ENCODE peak calls at places on chromosomes 13 and 19, in four cellular contexts. B is foreskin melanocyte, S is hippocampal formation, G is transverse colon. E is an unnamed sample.

GRCh38 chr13:78046349-78046748 is 127.7 kb upstream of the EDNRB start:
- DNase-seq in B (no peak), S (no peak), G (no peak), E (no peak)

GRCh38 chr19:14090509-14091085 is at the start of gene SAMD1:
- DNase-seq in B (no peak), S (peak), G (peak), E (peak)

GRCh38 chr19:58361900-58362271 is 665 bp downstream of the ZNF497 start:
- DNase-seq in B (no peak), S (no peak), G (peak), E (peak)

GRCh38 chr13:19726611-19727010 is 56.1 kb downstream of the PSPC1 start:
- DNase-seq in B (no peak), S (no peak), G (no peak), E (no peak)

GRCh38 chr19:38464421-38465082 is 31.1 kb downstream of the RYR1 start:
- DNase-seq in B (no peak), S (no peak), G (no peak), E (no peak)

GRCh38 chr19:18058208-18059009 is 28.3 kb downstream of the IL12RB1 start:
- DNase-seq in B (peak), S (peak), G (peak), E (peak)

GRCh38 chr13:32585625-32586021 is 629 bp upstream of the PDS5B start:
- DNase-seq in B (no peak), S (no peak), G (no peak), E (no peak)

GRCh38 chr19:6736169-6736916 is 1.0 kb downstream of the GPR108 start:
- DNase-seq in B (peak), S (peak), G (peak), E (peak)

GRCh38 chr13:110137677-110138008 is 169.3 kb downstream of the COL4A1 start:
- DNase-seq in B (no peak), S (no peak), G (peak), E (peak)

GRCh38 chr19:34364830-34365462 is at the start of gene GPI:
- DNase-seq in B (no peak), S (peak), G (peak), E (peak)

GRCh38 chr19:7657047-7657779 is 11.6 kb upstream of the RETN start:
- DNase-seq in B (no peak), S (no peak), G (no peak), E (no peak)

GRCh38 chr19:42095814-42096230 is 19.9 kb downstream of the ZNF574 start:
- DNase-seq in B (no peak), S (no peak), G (no peak), E (no peak)

GRCh38 chr19:38044267-38045111 is 137.5 kb downstream of the SIPA1L3 start:
- DNase-seq in B (no peak), S (no peak), G (no peak), E (peak)

GRCh38 chr19:43438291-43439162 is 23.8 kb downstream of the TEX101 start:
- DNase-seq in B (no peak), S (no peak), G (peak), E (no peak)

E was measured in GM13976.